ENCODE peak calls at places on chromosome 17, in four cellular contexts. One of them, this sample, is unnamed.

GRCh38 chr17:48795444-48796162 is 21.4 kb downstream of the TTLL6 start:
- DNase-seq in H1: no peak
- DNase-seq in mesendoderm: peak; percentile 34
- DNase-seq in H9: no peak
- DNase-seq in this sample: peak; percentile 81

GRCh38 chr17:20257008-20257407 is 210.3 kb downstream of the LGALS9B start:
- DNase-seq in H1: no peak
- DNase-seq in mesendoderm: no peak
- DNase-seq in H9: no peak
- DNase-seq in this sample: no peak

GRCh38 chr17:10177921-10178788 is 20.3 kb downstream of the GAS7 start:
- DNase-seq in H1: peak; percentile 54
- DNase-seq in mesendoderm: peak; percentile 98
- DNase-seq in H9: peak; percentile 87
- DNase-seq in this sample: peak; percentile 83

GRCh38 chr17:77323413-77324171 is 182.8 kb downstream of the SEC14L1 start:
- DNase-seq in H1: peak; percentile 43
- DNase-seq in mesendoderm: no peak
- DNase-seq in H9: peak; percentile 30
- DNase-seq in this sample: peak; percentile 52

GRCh38 chr17:27764589-27764988 is 35.7 kb downstream of the NOS2 start:
- DNase-seq in H1: no peak
- DNase-seq in mesendoderm: no peak
- DNase-seq in H9: no peak
- DNase-seq in this sample: no peak

GRCh38 chr17:7656958-7657715 is 6.4 kb downstream of the ATP1B2 start:
- DNase-seq in H1: peak; percentile 90
- DNase-seq in mesendoderm: peak; percentile 98
- DNase-seq in H9: peak; percentile 98
- DNase-seq in this sample: no peak

GRCh38 chr17:64150237-64151015 is 20.5 kb upstream of the ERN1 start:
- DNase-seq in H1: no peak
- DNase-seq in mesendoderm: no peak
- DNase-seq in H9: no peak
- DNase-seq in this sample: no peak

GRCh38 chr17:31663576-31663975 is 195.5 kb downstream of the COPRS start:
- DNase-seq in H1: no peak
- DNase-seq in mesendoderm: peak; percentile 6
- DNase-seq in H9: no peak
- DNase-seq in this sample: peak; percentile 28

GRCh38 chr17:79832211-79833109 is 6.8 kb downstream of the CBX4 start:
- DNase-seq in H1: peak; percentile 74
- DNase-seq in mesendoderm: no peak
- DNase-seq in H9: peak; percentile 73
- DNase-seq in this sample: no peak

GRCh38 chr17:39138416-39139136 is 12.9 kb downstream of the PLXDC1 start:
- DNase-seq in H1: no peak
- DNase-seq in mesendoderm: no peak
- DNase-seq in H9: no peak
- DNase-seq in this sample: no peak

GRCh38 chr17:39141915-39142664 is 9.3 kb downstream of the PLXDC1 start:
- DNase-seq in H1: no peak
- DNase-seq in mesendoderm: no peak
- DNase-seq in H9: no peak
- DNase-seq in this sample: no peak

GRCh38 chr17:39141294-39141693 is 10.1 kb downstream of the PLXDC1 start:
- DNase-seq in H1: no peak
- DNase-seq in mesendoderm: no peak
- DNase-seq in H9: no peak
- DNase-seq in this sample: no peak

GRCh38 chr17:39139561-39139960 is 11.9 kb downstream of the PLXDC1 start:
- DNase-seq in H1: no peak
- DNase-seq in mesendoderm: no peak
- DNase-seq in H9: no peak
- DNase-seq in this sample: no peak

GRCh38 chr17:39139137-39139516 is 12.3 kb downstream of the PLXDC1 start:
- DNase-seq in H1: no peak
- DNase-seq in mesendoderm: no peak
- DNase-seq in H9: no peak
- DNase-seq in this sample: peak; percentile 92
- H3K56ac ChIP-seq in H1: no peak overlapping the region
- H3K56ac ChIP-seq in mesendoderm: no peak overlapping the region
- H3K56ac ChIP-seq in H9: no peak overlapping the region
- H3K56ac ChIP-seq in this sample: no peak overlapping the region

GRCh38 chr17:66203274-66204015 is 11.5 kb upstream of the CEP112 start:
- DNase-seq in H1: no peak
- DNase-seq in mesendoderm: peak; percentile 18
- DNase-seq in H9: no peak
- DNase-seq in this sample: no peak
- H3K56ac ChIP-seq in H1: no peak overlapping the region
- H3K56ac ChIP-seq in mesendoderm: no peak overlapping the region
- H3K56ac ChIP-seq in H9: no peak overlapping the region
- H3K56ac ChIP-seq in this sample: no peak overlapping the region

GRCh38 chr17:45784293-45784582 is at the start of gene CRHR1:
- DNase-seq in H1: peak; percentile 80
- DNase-seq in mesendoderm: no peak
- DNase-seq in H9: no peak
- DNase-seq in this sample: no peak

GRCh38 chr17:45785373-45786193 is 1.5 kb downstream of the CRHR1 start:
- DNase-seq in H1: no peak
- DNase-seq in mesendoderm: peak; percentile 25
- DNase-seq in H9: peak; percentile 62
- DNase-seq in this sample: no peak

GRCh38 chr17:45786349-45786748 is 2.2 kb downstream of the CRHR1 start:
- DNase-seq in H1: no peak
- DNase-seq in mesendoderm: no peak
- DNase-seq in H9: no peak
- DNase-seq in this sample: no peak

GRCh38 chr17:45783593-45784292 is 377 bp upstream of the CRHR1 start:
- DNase-seq in H1: no peak
- DNase-seq in mesendoderm: peak; percentile 69
- DNase-seq in H9: peak; percentile 80
- DNase-seq in this sample: no peak

DNA sequence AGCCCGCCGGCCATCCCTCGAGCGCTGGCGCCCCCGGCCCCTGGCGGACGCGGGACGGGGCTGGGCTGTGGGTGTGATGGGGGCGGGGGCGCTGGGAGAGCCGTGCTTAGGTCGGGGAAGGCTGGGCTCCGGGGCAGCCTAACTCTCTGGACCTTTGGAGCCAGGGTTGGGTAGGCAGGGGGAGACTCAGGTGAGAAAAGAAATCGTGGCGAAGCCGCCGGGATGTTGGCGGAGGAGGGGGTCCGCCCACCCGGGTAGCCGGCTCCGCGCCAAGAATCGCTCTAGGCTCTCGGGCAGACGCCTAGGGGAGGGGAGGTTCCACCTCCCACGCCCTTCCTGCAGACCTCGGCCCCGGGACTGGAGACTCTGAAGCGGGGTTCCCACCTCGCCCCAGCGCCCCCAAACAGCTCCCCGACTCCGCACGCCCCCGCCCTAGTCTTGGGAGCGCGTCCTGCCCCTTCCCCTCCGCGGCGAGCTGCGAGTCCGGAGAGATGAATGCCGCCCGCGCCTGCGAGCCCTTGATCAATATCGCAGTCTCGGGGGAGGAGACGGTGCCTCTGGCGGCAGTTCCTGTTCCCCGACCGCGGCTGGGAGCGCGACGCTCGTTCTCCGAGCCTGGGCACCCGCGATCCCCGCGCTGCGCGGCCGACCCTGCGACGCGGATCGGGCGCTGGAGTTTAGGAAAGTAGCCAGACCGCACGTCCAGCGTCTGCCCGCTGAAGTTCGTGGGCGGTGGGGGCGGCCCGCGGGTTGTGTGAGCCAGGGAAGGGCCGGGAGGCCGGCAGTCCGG is 658 bp downstream of the CRHR1 start:
- DNase-seq in H1: peak; percentile 80
- DNase-seq in mesendoderm: peak; percentile 52
- DNase-seq in H9: peak; percentile 65
- DNase-seq in this sample: no peak
- H3K56ac ChIP-seq in H1: no peak overlapping the region
- H3K56ac ChIP-seq in mesendoderm: peak overlapping the region; percentile 67
- H3K56ac ChIP-seq in H9: no peak overlapping the region
- H3K56ac ChIP-seq in this sample: no peak overlapping the region

DNA sequence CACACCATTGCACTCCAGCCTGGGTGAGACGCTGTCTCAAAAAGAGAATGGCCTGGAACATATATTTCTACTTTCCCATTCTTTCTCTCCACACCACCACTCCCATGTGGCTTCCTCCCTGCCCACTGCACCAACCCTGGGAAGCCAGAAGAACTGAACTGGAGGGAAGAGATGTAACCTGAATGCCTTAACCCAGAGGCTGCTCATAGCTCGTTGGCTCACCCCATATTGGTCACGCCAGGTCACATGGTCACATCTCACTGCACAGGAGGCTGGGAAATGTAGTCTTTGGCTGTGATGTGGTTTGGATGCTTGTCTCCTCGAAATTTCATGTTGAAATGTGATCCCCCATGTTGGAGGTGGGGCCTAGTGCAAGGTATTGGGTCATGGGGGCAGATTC is 5.9 kb upstream of the DNAH17 start:
- DNase-seq in H1: no peak
- DNase-seq in mesendoderm: peak; percentile 68
- DNase-seq in H9: peak; percentile 78
- DNase-seq in this sample: no peak
- H3K56ac ChIP-seq in H1: no peak overlapping the region
- H3K56ac ChIP-seq in mesendoderm: no peak overlapping the region
- H3K56ac ChIP-seq in H9: no peak overlapping the region
- H3K56ac ChIP-seq in this sample: no peak overlapping the region

GRCh38 chr17:44781553-44782348 is 23.0 kb downstream of the ADAM11 start:
- DNase-seq in H1: no peak
- DNase-seq in mesendoderm: peak; percentile 58
- DNase-seq in H9: peak; percentile 69
- DNase-seq in this sample: no peak
- H3K56ac ChIP-seq in H1: no peak overlapping the region
- H3K56ac ChIP-seq in mesendoderm: peak overlapping the region; percentile 69
- H3K56ac ChIP-seq in H9: no peak overlapping the region
- H3K56ac ChIP-seq in this sample: no peak overlapping the region

GRCh38 chr17:57662644-57663308 is 82.3 kb downstream of the CCDC182 start:
- DNase-seq in H1: peak; percentile 97
- DNase-seq in mesendoderm: peak; percentile 98
- DNase-seq in H9: peak; percentile 100
- DNase-seq in this sample: peak; percentile 99
- H3K56ac ChIP-seq in H1: no peak overlapping the region
- H3K56ac ChIP-seq in mesendoderm: peak overlapping the region; percentile 78
- H3K56ac ChIP-seq in H9: no peak overlapping the region
- H3K56ac ChIP-seq in this sample: no peak overlapping the region

This sample was measured in IMR-90.